ENCODE peak calls at places on chromosomes 6 and 20, in nine cellular contexts. H is RPMI8226; A is activated CD4-positive, CD25-positive, alpha-beta regulatory T cell; M is stimulated activated CD4-positive, alpha-beta T cell treated with anti-CD3 and anti-CD28 coated beads, Interleukin-1b, Interleukin-23, amount 100 ng/mL, for 48 hours; T is T-cell; D is GM04504; S is H54; Q is astrocyte of the spinal cord; Z is activated T-helper 9 cell treated with anti-CD3 and anti-CD28 coated beads, Interleukin-2, amount 50 U/mL, for 16 hours. Y is an unnamed sample.

GRCh38 chr20:35111141-35111888 is 18.7 kb upstream of the TRPC4AP start:
- DNase-seq in H (no peak), A (no peak), M (no peak), T (no peak), D (peak), S (peak), Q (peak), Z (no peak), Y (no peak)

GRCh38 chr20:35901678-35902544 is 52.4 kb downstream of the SCAND1 start:
- DNase-seq in H (no peak), A (no peak), M (no peak), T (no peak), D (peak), S (peak), Q (peak), Z (no peak), Y (peak)

GRCh38 chr20:37841389-37841788 is 61.5 kb upstream of the VSTM2L start:
- DNase-seq in H (no peak), A (no peak), M (no peak), T (no peak), D (no peak), S (no peak), Q (no peak), Z (no peak), Y (no peak)

GRCh38 chr6:99492137-99492536 is 23.1 kb downstream of the USP45 start:
- DNase-seq in H (no peak), A (no peak), M (no peak), T (no peak), D (no peak), S (no peak), Q (no peak), Z (no peak), Y (no peak)

GRCh38 chr6:146785001-146785585 is 186.3 kb downstream of the ADGB start:
- DNase-seq in H (peak), A (no peak), M (peak), T (peak), D (no peak), S (no peak), Q (peak), Z (no peak), Y (no peak)

GRCh38 chr20:52614036-52614863 is 357.9 kb upstream of the TSHZ2 start:
- DNase-seq in H (no peak), A (no peak), M (no peak), T (no peak), D (no peak), S (no peak), Q (no peak), Z (no peak), Y (no peak)

GRCh38 chr20:58905236-58905635 is 52.7 kb downstream of the GNAS start:
- DNase-seq in H (no peak), A (no peak), M (no peak), T (no peak), D (no peak), S (no peak), Q (no peak), Z (no peak), Y (no peak)

GRCh38 chr6:99821164-99821563 is 172.9 kb downstream of the MCHR2 start:
- DNase-seq in H (peak), A (no peak), M (no peak), T (no peak), D (no peak), S (no peak), Q (no peak), Z (no peak), Y (no peak)

GRCh38 chr20:58251979-58252591 is 23.6 kb upstream of the ANKRD60 start:
- DNase-seq in H (no peak), A (no peak), M (no peak), T (no peak), D (peak), S (peak), Q (peak), Z (no peak), Y (peak)

GRCh38 chr6:17872908-17873307 is 114.5 kb downstream of the KIF13A start:
- DNase-seq in H (no peak), A (no peak), M (no peak), T (no peak), D (no peak), S (no peak), Q (no peak), Z (no peak), Y (no peak)

GRCh38 chr6:28884423-28885148 is 39.2 kb downstream of the TRIM27 start:
- DNase-seq in H (no peak), A (peak), M (peak), T (peak), D (no peak), S (no peak), Q (no peak), Z (peak), Y (no peak)

GRCh38 chr6:157314705-157315321 is 8.5 kb downstream of the TMEM242 start:
- DNase-seq in H (peak), A (no peak), M (no peak), T (peak), D (peak), S (no peak), Q (peak), Z (no peak), Y (peak)

GRCh38 chr6:146915671-146916127 is 288.5 kb upstream of the STXBP5 start:
- DNase-seq in H (no peak), A (no peak), M (no peak), T (no peak), D (no peak), S (no peak), Q (peak), Z (no peak), Y (no peak)

Y was measured in astrocyte of the cerebellum.